ENCODE peak calls at places on chromosomes 1 and 21, in seven cellular contexts. P is neural progenitor cell, W is pancreas, G is IMR-90, Y is stomach, N is right atrium auricular region, L is OCI-LY7. F is an unnamed sample.

GRCh38 chr1:13948851-13949490 is 249.0 kb downstream of the PRDM2 start:
- DNase-seq in P (no peak), W (no peak), G (no peak), Y (no peak), N (peak), L (no peak), F (peak)

GRCh38 chr1:109919271-109919670 is 8.6 kb downstream of the CSF1 start:
- DNase-seq in P (no peak), W (peak), G (no peak), Y (no peak), N (no peak), L (no peak), F (no peak)

GRCh38 chr1:237316352-237316751 is 274.4 kb downstream of the RYR2 start:
- DNase-seq in P (no peak), W (no peak), G (no peak), Y (no peak), N (no peak), L (no peak), F (no peak)

GRCh38 chr1:243421784-243422183 is 165.9 kb downstream of the SDCCAG8 start:
- DNase-seq in P (peak), W (no peak), G (peak), Y (peak), N (no peak), L (no peak), F (peak)

GRCh38 chr21:37237764-37238163 is 29.4 kb downstream of the VPS26C start:
- DNase-seq in P (no peak), W (no peak), G (no peak), Y (no peak), N (no peak), L (no peak), F (no peak)

GRCh38 chr1:150076066-150076465 is 8.5 kb downstream of the VPS45 start:
- DNase-seq in P (no peak), W (no peak), G (peak), Y (no peak), N (no peak), L (no peak), F (no peak)

GRCh38 chr1:185645201-185645640 is 89.0 kb upstream of the HMCN1 start:
- DNase-seq in P (peak), W (no peak), G (no peak), Y (no peak), N (no peak), L (no peak), F (peak)

GRCh38 chr1:206921772-206922265 is at the start of gene FCMR:
- DNase-seq in P (no peak), W (no peak), G (no peak), Y (no peak), N (no peak), L (peak), F (no peak)

GRCh38 chr21:35198004-35198403 is 148.9 kb upstream of the RUNX1 start:
- DNase-seq in P (no peak), W (no peak), G (peak), Y (no peak), N (no peak), L (no peak), F (peak)
- H3K27ac ChIP-seq in P (no peak), W (no peak), G (no peak), Y (no peak), N (peak), L (no peak), F (peak)

GRCh38 chr21:26965091-26965566 is 1.8 kb downstream of the ADAMTS5 start:
- DNase-seq in P (no peak), W (no peak), G (no peak), Y (no peak), N (no peak), L (no peak), F (peak)
- H3K27ac ChIP-seq in P (no peak), W (no peak), G (peak), Y (peak), N (peak), L (no peak), F (peak)

GRCh38 chr1:208251015-208251414 is 6.8 kb upstream of the PLXNA2 start:
- DNase-seq in P (no peak), W (no peak), G (no peak), Y (no peak), N (no peak), L (no peak), F (no peak)

GRCh38 chr1:208252126-208252853 is 8.1 kb upstream of the PLXNA2 start:
- DNase-seq in P (peak), W (no peak), G (no peak), Y (no peak), N (no peak), L (no peak), F (peak)

GRCh38 chr1:208254376-208254775 is 10.2 kb upstream of the PLXNA2 start:
- DNase-seq in P (no peak), W (no peak), G (no peak), Y (no peak), N (no peak), L (no peak), F (no peak)

GRCh38 chr1:208254862-208255261 is 10.7 kb upstream of the PLXNA2 start:
- DNase-seq in P (no peak), W (no peak), G (peak), Y (no peak), N (no peak), L (no peak), F (peak)

GRCh38 chr1:208253177-208253576 is 9.0 kb upstream of the PLXNA2 start:
- DNase-seq in P (no peak), W (no peak), G (no peak), Y (no peak), N (no peak), L (no peak), F (no peak)
- H3K27ac ChIP-seq in P (peak), W (no peak), G (no peak), Y (no peak), N (no peak), L (no peak), F (no peak)

GRCh38 chr1:156019946-156020292 is 832 bp downstream of the SSR2 start:
- DNase-seq in P (no peak), W (no peak), G (no peak), Y (no peak), N (no peak), L (no peak), F (no peak)
- H3K27ac ChIP-seq in P (no peak), W (no peak), G (peak), Y (peak), N (peak), L (peak), F (no peak)

F was measured in GM23248.